ENCODE peak calls at places on chromosome 4, in seven cellular contexts. L is WERI-Rb-1, E is upper lobe of right lung, Q is suprapubic skin, R is astrocyte of the cerebellum, U is lung, B is AG10803. N is an unnamed sample.

GRCh38 chr4:18571252-18571885 is 549.8 kb upstream of the LCORL start:
- DNase-seq in L (peak), E (no peak), Q (no peak), R (no peak), U (no peak), B (no peak), N (no peak)

GRCh38 chr4:24642941-24643628 is 58.7 kb upstream of the DHX15 start:
- DNase-seq in L (no peak), E (no peak), Q (no peak), R (peak), U (no peak), B (peak), N (no peak)

GRCh38 chr4:185346975-185347601 is 48.6 kb downstream of the LRP2BP start:
- DNase-seq in L (no peak), E (no peak), Q (no peak), R (peak), U (no peak), B (no peak), N (no peak)

GRCh38 chr4:126264839-126265238 is 950.1 kb downstream of the FAT4 start:
- DNase-seq in L (no peak), E (no peak), Q (no peak), R (peak), U (no peak), B (peak), N (no peak)

GRCh38 chr4:76341063-76341462 is 34.5 kb downstream of the STBD1 start:
- DNase-seq in L (no peak), E (no peak), Q (no peak), R (no peak), U (no peak), B (peak), N (no peak)

GRCh38 chr4:82551734-82552133 is 10.1 kb downstream of the TMEM150C start:
- DNase-seq in L (no peak), E (no peak), Q (no peak), R (no peak), U (no peak), B (no peak), N (no peak)

GRCh38 chr4:168511780-168512467 is 15.1 kb downstream of the PALLD start:
- DNase-seq in L (no peak), E (no peak), Q (no peak), R (no peak), U (no peak), B (no peak), N (no peak)

GRCh38 chr4:96448315-96448872 is 608.5 kb downstream of the PDHA2 start:
- DNase-seq in L (no peak), E (peak), Q (no peak), R (no peak), U (no peak), B (no peak), N (no peak)

GRCh38 chr4:57501715-57502114 is 391.5 kb upstream of the IGFBP7 start:
- DNase-seq in L (no peak), E (no peak), Q (no peak), R (peak), U (no peak), B (peak), N (no peak)

GRCh38 chr4:168917150-168917779 is 92.8 kb downstream of the CBR4 start:
- DNase-seq in L (no peak), E (no peak), Q (no peak), R (peak), U (no peak), B (peak), N (no peak)

GRCh38 chr4:108377021-108377420 is 208.3 kb upstream of the LEF1 start:
- DNase-seq in L (no peak), E (no peak), Q (no peak), R (no peak), U (no peak), B (no peak), N (no peak)

GRCh38 chr4:43550981-43551627 is 658.6 kb downstream of the GRXCR1 start:
- DNase-seq in L (peak), E (no peak), Q (no peak), R (no peak), U (no peak), B (no peak), N (no peak)

GRCh38 chr4:98994474-98995182 is 893 bp upstream of the METAP1 start:
- DNase-seq in L (no peak), E (no peak), Q (no peak), R (no peak), U (no peak), B (peak), N (no peak)

GRCh38 chr4:175470141-175470540 is 341.9 kb downstream of the GPM6A start:
- DNase-seq in L (no peak), E (no peak), Q (no peak), R (peak), U (no peak), B (peak), N (no peak)

GRCh38 chr4:147052361-147052760 is 106.7 kb upstream of the TTC29 start:
- DNase-seq in L (no peak), E (no peak), Q (no peak), R (no peak), U (no peak), B (no peak), N (no peak)

GRCh38 chr4:145719752-145720624 is 40.0 kb downstream of the C4orf51 start:
- DNase-seq in L (no peak), E (no peak), Q (no peak), R (no peak), U (no peak), B (no peak), N (no peak)

GRCh38 chr4:84965558-84966381 is 720 bp downstream of the WDFY3 start:
- DNase-seq in L (peak), E (peak), Q (peak), R (no peak), U (peak), B (peak), N (peak)
- TF ChIP-seq CTCF in L (peak), E (peak), Q (no peak), R (no peak), U (no peak), B (no peak), N (no peak)

GRCh38 chr4:139386421-139386820 is 67.5 kb upstream of the RAB33B start:
- DNase-seq in L (no peak), E (no peak), Q (no peak), R (no peak), U (no peak), B (no peak), N (no peak)
- TF ChIP-seq CTCF in L (no peak), E (no peak), Q (no peak), R (no peak), U (no peak), B (no peak), N (no peak)

GRCh38 chr4:53618321-53618720 is 27.0 kb upstream of the LNX1 start:
- DNase-seq in L (no peak), E (no peak), Q (no peak), R (no peak), U (no peak), B (no peak), N (no peak)

GRCh38 chr4:53617101-53617680 is 25.9 kb upstream of the LNX1 start:
- DNase-seq in L (no peak), E (no peak), Q (no peak), R (no peak), U (no peak), B (no peak), N (no peak)

GRCh38 chr4:53619431-53619830 is 28.1 kb upstream of the LNX1 start:
- DNase-seq in L (no peak), E (no peak), Q (no peak), R (no peak), U (no peak), B (peak), N (no peak)

GRCh38 chr4:53622739-53623151 is 31.5 kb upstream of the LNX1 start:
- DNase-seq in L (no peak), E (no peak), Q (no peak), R (no peak), U (no peak), B (peak), N (no peak)

DNA sequence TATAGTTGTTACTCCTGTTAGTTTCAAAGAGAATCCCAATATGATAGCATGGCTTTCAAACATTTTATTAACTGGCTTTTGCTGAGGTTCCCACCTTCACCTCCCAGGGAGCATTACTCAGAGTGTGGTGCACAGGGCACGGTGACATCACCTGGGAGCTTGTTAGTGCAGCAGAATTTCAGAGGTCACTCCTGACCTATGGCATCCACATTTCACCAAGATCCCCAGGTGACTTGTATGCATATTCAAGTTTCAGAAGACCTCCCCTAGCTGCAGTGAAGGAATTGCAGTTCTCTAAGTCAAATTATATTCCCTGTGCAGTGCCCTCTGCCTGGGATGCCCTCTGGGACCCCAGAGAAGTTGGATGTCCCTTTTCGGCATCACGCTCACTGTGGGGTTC is 29.7 kb upstream of the LNX1 start:
- DNase-seq in L (no peak), E (no peak), Q (no peak), R (no peak), U (no peak), B (no peak), N (no peak)
- TF ChIP-seq CTCF in L (no peak), E (no peak), Q (no peak), R (peak), U (no peak), B (no peak), N (no peak)

GRCh38 chr4:2416564-2417195 is 1.8 kb downstream of the ZFYVE28 start:
- DNase-seq in L (peak), E (peak), Q (no peak), R (no peak), U (no peak), B (peak), N (no peak)

GRCh38 chr4:2419814-2420213 is 1.1 kb downstream of the CFAP99 start:
- DNase-seq in L (no peak), E (peak), Q (no peak), R (no peak), U (no peak), B (no peak), N (no peak)

GRCh38 chr4:2417765-2418651 is at the start of gene ZFYVE28:
- DNase-seq in L (peak), E (peak), Q (no peak), R (no peak), U (no peak), B (peak), N (no peak)

GRCh38 chr4:2417196-2417764 is 1.2 kb downstream of the ZFYVE28 start:
- DNase-seq in L (no peak), E (peak), Q (no peak), R (no peak), U (no peak), B (no peak), N (no peak)

GRCh38 chr4:2418652-2419571 is at the start of gene CFAP99:
- DNase-seq in L (peak), E (peak), Q (peak), R (peak), U (peak), B (peak), N (peak)
- TF ChIP-seq CTCF in L (peak), E (no peak), Q (no peak), R (no peak), U (peak), B (peak), N (no peak)

GRCh38 chr4:28238756-28239155 is 1378.1 kb downstream of the STIM2 start:
- DNase-seq in L (no peak), E (no peak), Q (no peak), R (no peak), U (no peak), B (no peak), N (no peak)
- TF ChIP-seq CTCF in L (no peak), E (no peak), Q (no peak), R (no peak), U (no peak), B (no peak), N (no peak)

GRCh38 chr4:151458148-151458547 is 49.2 kb downstream of the FHIP1A start:
- DNase-seq in L (no peak), E (no peak), Q (no peak), R (no peak), U (no peak), B (no peak), N (no peak)

GRCh38 chr4:151454513-151454912 is 45.5 kb downstream of the FHIP1A start:
- DNase-seq in L (no peak), E (no peak), Q (no peak), R (no peak), U (no peak), B (no peak), N (no peak)

GRCh38 chr4:151459380-151459779 is 50.4 kb downstream of the FHIP1A start:
- DNase-seq in L (no peak), E (no peak), Q (no peak), R (no peak), U (no peak), B (no peak), N (no peak)

GRCh38 chr4:151460434-151460833 is 51.5 kb downstream of the FHIP1A start:
- DNase-seq in L (no peak), E (no peak), Q (no peak), R (no peak), U (no peak), B (no peak), N (no peak)

GRCh38 chr4:151455212-151455611 is 46.2 kb downstream of the FHIP1A start:
- DNase-seq in L (no peak), E (no peak), Q (no peak), R (no peak), U (no peak), B (no peak), N (no peak)
- TF ChIP-seq CTCF in L (peak), E (no peak), Q (no peak), R (no peak), U (no peak), B (no peak), N (no peak)

N was measured in omental fat pad.